ENCODE peak calls at places on chromosomes 1 and 21, in four cellular contexts. P is WTC11, J is K562, X is HepG2. S is an unnamed sample.

GRCh38 chr1:188668083-188668482 is 1809.6 kb downstream of the BRINP3 start:
- DNase-seq in P (no peak), J (no peak), X (peak), S (peak)

GRCh38 chr21:44846485-44847260 is 26.8 kb downstream of the PTTG1IP start:
- DNase-seq in P (no peak), J (no peak), X (peak), S (no peak)

GRCh38 chr1:93180723-93181613 is at the start of gene CCDC18:
- DNase-seq in P (no peak), J (peak), X (peak), S (peak)

GRCh38 chr21:38298833-38299232 is 42.0 kb downstream of the KCNJ15 start:
- DNase-seq in P (no peak), J (no peak), X (no peak), S (no peak)

GRCh38 chr1:15802234-15802965 is 5.0 kb downstream of the UQCRHL start:
- DNase-seq in P (no peak), J (peak), X (no peak), S (no peak)

GRCh38 chr1:9062846-9063245 is 6.6 kb downstream of the SLC2A5 start:
- DNase-seq in P (no peak), J (no peak), X (no peak), S (no peak)

GRCh38 chr21:10463156-10463555 is 58.2 kb upstream of the TPTE start:
- DNase-seq in P (no peak), J (peak), X (no peak), S (no peak)

GRCh38 chr1:160156361-160156760 is 5.0 kb downstream of the ATP1A4 start:
- DNase-seq in P (no peak), J (no peak), X (no peak), S (no peak)

GRCh38 chr1:89841507-89841906 is 20.7 kb downstream of the LRRC8D start:
- DNase-seq in P (no peak), J (no peak), X (no peak), S (no peak)

GRCh38 chr1:63877021-63877767 is 103.4 kb downstream of the ROR1 start:
- DNase-seq in P (no peak), J (no peak), X (no peak), S (no peak)

DNA sequence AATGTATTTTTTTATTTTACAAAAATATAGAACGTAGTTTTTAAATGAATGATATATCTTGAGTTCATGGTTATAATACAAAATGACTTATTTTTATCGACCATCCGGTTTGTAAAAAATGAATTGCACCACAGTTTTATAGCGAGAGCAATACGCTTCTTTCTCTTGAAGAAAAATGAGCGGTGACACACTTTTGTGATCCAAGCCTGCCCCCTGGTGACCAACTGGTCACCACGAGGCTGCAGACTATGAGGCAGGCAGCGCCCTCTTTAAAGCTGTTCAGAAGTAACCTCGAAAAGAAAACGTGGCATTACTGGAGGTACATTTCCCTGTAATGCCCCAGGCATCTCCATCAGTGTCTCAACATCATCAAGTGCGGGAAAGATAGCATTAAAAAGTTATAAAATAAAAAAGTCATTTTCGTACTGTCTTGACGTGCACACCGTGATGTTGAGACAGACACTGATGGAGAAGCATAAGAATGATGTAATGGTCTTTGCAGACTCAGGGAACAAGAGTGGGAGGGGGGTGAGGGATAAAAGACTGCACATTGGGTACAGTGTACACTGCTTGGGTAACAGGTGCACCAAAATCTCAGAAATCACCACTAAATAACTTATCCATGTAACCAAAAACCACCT is 734.2 kb upstream of the ADAMTS5 start:
- DNase-seq in P (peak), J (peak), X (peak), S (peak)
- TF ChIP-seq ELF4 in P (no peak), J (no peak), X (no peak), S (no peak)

DNA sequence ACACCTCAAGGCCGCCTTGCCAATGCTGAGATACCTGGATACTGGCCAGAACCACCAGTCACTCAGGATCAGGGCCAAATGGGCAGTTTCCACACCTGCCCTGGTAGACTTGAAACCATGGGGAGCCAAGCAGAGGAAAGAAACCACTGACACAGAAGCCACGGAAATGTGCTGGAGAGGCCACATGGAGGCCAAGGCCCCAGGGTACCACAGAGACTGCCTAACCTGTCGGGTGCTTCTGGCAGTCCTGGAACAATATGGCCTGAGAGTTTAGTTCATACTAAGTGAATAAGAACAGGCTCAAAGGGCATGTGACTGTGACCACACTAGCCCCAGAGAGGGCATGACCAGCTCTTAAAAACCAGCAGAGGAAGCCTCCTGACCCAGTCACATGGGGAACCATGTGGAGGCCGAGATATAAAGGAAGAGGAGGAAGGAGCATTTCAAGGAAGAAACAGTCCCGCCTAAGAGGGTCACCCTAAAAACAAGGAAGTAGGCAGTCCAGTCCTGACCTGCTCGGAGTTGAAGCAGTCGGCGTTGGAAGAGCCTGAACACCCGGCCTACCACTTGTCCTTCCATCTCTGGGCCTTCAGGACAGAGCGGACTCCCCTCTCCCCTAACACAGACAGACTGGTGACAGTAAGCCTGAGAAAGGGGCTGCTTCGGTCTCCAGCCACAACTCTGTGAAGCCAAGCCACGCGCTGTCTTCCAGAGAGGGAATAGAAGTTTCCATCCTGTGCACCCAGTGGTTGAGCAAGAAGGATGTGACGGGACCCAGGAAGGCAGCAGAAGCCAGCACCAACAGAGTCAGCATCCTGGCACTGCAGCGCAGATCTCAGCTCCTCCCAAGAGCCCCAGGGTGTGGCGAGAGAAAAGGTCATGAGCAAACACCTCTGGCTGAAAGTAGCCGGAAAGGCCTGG is at the start of gene DENND2D:
- DNase-seq in P (no peak), J (no peak), X (no peak), S (no peak)
- TF ChIP-seq ELF4 in P (no peak), J (no peak), X (no peak), S (no peak)

DNA sequence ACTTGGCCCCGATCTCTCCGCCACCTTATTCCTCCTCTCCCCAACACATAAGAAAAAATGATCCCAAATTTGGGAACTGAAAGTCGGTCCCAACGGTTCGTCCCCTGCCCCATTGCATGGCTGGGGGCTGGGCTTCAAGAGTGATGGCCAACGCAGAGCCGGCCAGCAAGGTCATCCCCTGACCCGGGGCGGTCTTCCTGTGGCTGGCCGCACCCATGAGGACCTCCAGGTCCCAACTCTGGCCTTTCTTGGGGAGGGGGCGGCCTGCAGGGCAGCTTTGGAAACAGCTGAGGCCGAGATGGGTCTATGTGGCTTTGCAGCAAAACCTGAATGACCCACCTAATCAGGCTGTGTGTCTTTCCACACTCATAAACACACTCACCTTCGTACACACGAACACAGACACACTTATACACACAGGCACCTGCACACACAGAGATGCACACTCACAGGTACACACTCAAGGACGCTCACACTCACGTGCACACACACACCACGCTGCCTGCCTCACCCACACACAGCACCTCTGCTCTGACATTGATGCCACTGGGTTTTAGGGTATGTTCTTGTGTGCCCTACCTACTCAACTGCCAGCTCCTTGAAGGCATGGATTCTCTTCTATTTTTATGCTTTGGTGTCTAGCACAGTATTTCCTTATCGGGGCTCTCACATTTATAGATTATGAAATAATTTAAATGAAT is 562 bp downstream of the DYNLT5 start:
- DNase-seq in P (peak), J (no peak), X (no peak), S (no peak)
- TF ChIP-seq ELF4 in P (no peak), J (no peak), X (no peak), S (no peak)

GRCh38 chr1:214445846-214446614 is 105.4 kb downstream of the PTPN14 start:
- DNase-seq in P (no peak), J (no peak), X (no peak), S (no peak)
- TF ChIP-seq ELF4 in P (no peak), J (no peak), X (no peak), S (no peak)

GRCh38 chr1:42318601-42319000 is 16.4 kb downstream of the FOXJ3 start:
- DNase-seq in P (no peak), J (no peak), X (no peak), S (no peak)

GRCh38 chr1:42319128-42319851 is 15.7 kb downstream of the FOXJ3 start:
- DNase-seq in P (no peak), J (no peak), X (no peak), S (no peak)

GRCh38 chr1:42321731-42322130 is 13.3 kb downstream of the FOXJ3 start:
- DNase-seq in P (no peak), J (no peak), X (no peak), S (no peak)

GRCh38 chr1:42320689-42321088 is 14.3 kb downstream of the FOXJ3 start:
- DNase-seq in P (no peak), J (no peak), X (no peak), S (no peak)

DNA sequence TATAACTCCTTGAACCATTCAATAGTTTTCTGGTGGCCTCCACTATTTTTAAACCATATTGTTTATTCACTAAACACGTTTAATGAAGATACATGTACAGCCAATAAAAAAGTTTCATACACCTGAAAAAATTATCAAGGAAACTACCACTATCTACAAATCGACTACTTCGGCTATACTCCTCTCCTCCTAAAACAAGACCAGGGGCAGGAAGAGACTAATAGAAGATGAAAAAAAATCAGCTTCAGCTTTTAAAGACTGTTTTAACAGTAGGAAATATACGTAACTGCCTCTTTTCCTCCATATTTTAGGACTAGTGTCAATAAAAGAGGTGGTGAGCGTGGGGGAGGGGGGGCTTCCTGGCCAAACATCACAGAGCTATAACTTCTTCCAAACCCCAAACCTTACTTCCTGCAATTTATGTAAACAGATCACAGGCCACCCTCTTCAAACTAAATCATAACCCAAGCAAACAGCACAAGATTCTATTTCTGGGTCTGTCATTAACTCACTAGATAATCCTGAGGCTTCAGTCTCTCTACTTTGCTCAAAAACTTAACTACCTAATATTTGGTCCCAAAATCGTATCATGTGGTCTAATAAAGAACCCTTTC is 15.1 kb downstream of the FOXJ3 start:
- DNase-seq in P (no peak), J (no peak), X (peak), S (no peak)
- TF ChIP-seq ELF4 in P (no peak), J (no peak), X (peak), S (no peak)

GRCh38 chr21:41686664-41687063 is 80.2 kb downstream of the RIPK4 start:
- DNase-seq in P (no peak), J (no peak), X (peak), S (no peak)

GRCh38 chr21:41682719-41683179 is 84.1 kb downstream of the RIPK4 start:
- DNase-seq in P (no peak), J (no peak), X (no peak), S (no peak)

GRCh38 chr21:41683815-41684214 is 83.0 kb downstream of the RIPK4 start:
- DNase-seq in P (no peak), J (no peak), X (peak), S (no peak)

GRCh38 chr21:41685511-41686149 is 81.2 kb downstream of the RIPK4 start:
- DNase-seq in P (no peak), J (no peak), X (no peak), S (no peak)

DNA sequence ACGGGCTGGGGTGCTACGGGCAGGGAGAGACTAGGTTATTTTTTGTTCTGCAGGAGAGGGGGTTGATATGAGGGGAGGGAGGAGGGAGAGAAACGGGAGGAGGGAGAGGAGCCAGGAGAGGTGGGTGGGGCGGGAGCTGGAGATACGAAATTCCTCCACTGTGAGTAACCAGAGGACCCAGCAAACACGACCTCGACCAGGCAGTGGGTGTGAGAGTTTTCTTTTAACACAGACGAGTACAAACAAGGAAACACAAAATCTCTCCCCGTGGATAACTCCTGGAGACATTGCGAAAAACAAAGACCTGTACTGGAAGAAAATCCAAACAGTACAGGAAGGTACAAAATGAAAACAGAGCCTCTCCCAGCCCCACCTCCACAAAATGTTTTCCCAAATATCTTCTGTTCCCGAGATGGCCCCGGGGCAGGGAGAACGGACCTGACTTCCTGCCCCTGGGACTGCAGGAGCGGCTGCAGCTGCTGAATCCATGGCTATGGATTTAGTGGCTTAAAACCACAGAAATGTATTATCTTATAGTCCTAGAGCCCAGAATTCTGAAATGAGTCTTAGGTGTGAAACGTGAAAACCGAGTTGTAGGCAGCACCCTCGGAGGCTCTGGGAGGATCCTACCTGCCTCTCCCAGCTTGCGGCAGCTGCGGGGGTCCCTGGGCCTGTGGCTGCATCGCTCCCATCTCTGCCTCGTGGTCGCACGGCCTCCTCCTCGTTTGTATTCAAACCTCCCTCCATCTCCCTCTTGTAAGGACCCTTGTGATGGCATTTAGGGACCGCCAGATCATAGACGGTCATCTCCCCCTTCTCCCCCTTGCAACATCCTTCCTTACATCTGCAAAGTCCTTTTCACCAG is 82.2 kb downstream of the RIPK4 start:
- DNase-seq in P (no peak), J (no peak), X (peak), S (no peak)
- TF ChIP-seq ELF4 in P (no peak), J (no peak), X (no peak), S (no peak)

GRCh38 chr1:208598021-208598420 is 353.8 kb upstream of the PLXNA2 start:
- DNase-seq in P (no peak), J (no peak), X (no peak), S (no peak)

GRCh38 chr1:208597571-208597970 is 353.4 kb upstream of the PLXNA2 start:
- DNase-seq in P (no peak), J (no peak), X (no peak), S (no peak)

GRCh38 chr1:208593306-208594006 is 349.3 kb upstream of the PLXNA2 start:
- DNase-seq in P (no peak), J (no peak), X (no peak), S (no peak)

GRCh38 chr1:208595236-208595635 is 351.1 kb upstream of the PLXNA2 start:
- DNase-seq in P (no peak), J (no peak), X (no peak), S (no peak)

GRCh38 chr1:208595745-208596144 is 351.6 kb upstream of the PLXNA2 start:
- DNase-seq in P (no peak), J (no peak), X (no peak), S (no peak)
- TF ChIP-seq ELF4 in P (no peak), J (no peak), X (no peak), S (no peak)

DNA sequence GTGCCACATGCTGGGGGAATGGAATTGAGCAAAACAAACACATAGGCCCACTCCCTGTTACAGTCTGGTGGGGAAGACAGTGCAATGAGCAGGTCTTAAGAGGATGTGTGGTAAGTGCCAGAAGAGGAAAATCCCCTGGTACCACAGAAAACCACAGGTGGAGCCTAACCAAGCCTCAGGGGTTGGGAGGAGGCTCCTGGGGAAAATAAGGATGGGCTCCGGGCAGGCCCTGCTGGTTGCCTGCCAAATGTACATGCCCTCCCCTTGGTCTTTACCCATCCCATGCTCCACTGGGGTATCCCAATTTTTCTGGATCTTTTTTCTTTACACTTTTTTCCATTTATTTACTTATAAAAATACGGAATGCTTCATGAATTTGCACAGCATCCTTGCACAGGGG is 40.4 kb downstream of the ATP1A1 start:
- DNase-seq in P (no peak), J (no peak), X (no peak), S (no peak)
- TF ChIP-seq ELF4 in P (no peak), J (no peak), X (no peak), S (no peak)

DNA sequence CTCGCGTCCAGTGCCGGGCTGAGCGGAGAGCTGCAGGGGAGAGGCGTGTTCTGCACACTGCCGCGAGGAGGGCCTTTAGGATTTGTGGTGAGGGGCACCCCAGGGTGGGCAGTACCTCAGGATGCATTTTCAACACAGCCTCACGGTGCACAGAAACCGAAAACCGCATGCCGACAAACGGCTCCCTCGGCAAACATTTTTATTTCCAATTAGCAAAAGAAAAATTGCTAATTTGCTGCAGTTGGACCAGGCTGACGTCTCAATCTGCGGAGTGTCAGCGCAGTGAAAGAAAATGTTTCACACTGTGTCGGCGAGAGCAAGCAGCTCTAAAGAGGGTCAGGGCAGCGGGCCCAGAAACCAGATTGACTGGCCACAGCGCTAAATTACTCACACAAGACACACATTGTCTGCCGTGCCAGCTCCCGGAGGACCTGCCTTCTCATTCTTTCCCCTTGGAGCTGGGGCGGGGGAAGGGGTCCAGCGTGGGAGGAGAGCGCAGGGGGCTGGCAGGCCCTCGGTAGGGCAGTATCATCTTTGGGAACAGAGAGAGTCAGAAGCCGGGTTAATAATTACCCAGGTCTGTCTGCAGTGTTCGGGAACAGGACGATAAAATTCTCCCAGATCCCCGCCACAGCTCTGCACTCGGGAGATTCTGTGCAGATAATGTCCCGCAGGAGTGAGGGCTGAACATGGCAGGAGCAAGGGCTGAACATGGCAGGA is 150.2 kb downstream of the PRDM16 start:
- DNase-seq in P (no peak), J (no peak), X (peak), S (no peak)
- TF ChIP-seq ELF4 in P (no peak), J (no peak), X (no peak), S (no peak)

S was measured in HEK293T.